ENCODE peak calls at places on chromosomes 6 and 20, in five cellular contexts. T, V, F, N and E are unnamed samples.
A peak's percentile ranks its signal among the peaks of the same experiment; 100 is the strongest.

GRCh38 chr6:162613310-162613709 is 114.3 kb downstream of the PRKN start:
- DNase-seq in T (no peak), V (no peak), N (no peak), F (no peak), E (no peak)

GRCh38 chr6:27902335-27903314 is 9.6 kb downstream of the OR2B2 start:
- DNase-seq in V (peak; percentile 92), T (peak; percentile 85), F (peak; percentile 90), N (peak; percentile 76), E (peak; percentile 80)

GRCh38 chr6:39778581-39779270 is 13.4 kb upstream of the DAAM2 start:
- DNase-seq in F (no peak), N (no peak), T (no peak), V (no peak), E (no peak)

GRCh38 chr20:47304287-47304686 is 52.2 kb downstream of the ZMYND8 start:
- DNase-seq in V (peak; percentile 60), N (no peak), F (peak; percentile 59), T (no peak), E (no peak)

GRCh38 chr20:41499961-41500725 is 118.0 kb downstream of the CHD6 start:
- DNase-seq in F (no peak), N (no peak), T (no peak), V (no peak), E (no peak)

GRCh38 chr20:2750343-2751251 is 49.8 kb downstream of the CPXM1 start:
- DNase-seq in T (peak; percentile 59), N (no peak), V (peak; percentile 71), F (peak; percentile 44), E (peak; percentile 20)

GRCh38 chr6:31430449-31430848 is 27.1 kb downstream of the MICA start:
- DNase-seq in V (no peak), F (no peak), N (no peak), T (no peak), E (no peak)

GRCh38 chr6:72740135-72740534 is 118.3 kb downstream of the KCNQ5 start:
- DNase-seq in T (no peak), F (no peak), N (no peak), V (no peak), E (no peak)

GRCh38 chr6:3769610-3770009 is 18.1 kb upstream of the PXDC1 start:
- DNase-seq in F (peak; percentile 58), V (no peak), N (peak; percentile 41), T (no peak), E (peak; percentile 62)

GRCh38 chr6:160079686-160080043 is 42.0 kb upstream of the SLC22A1 start:
- DNase-seq in V (no peak), T (no peak), F (no peak), N (no peak), E (no peak)

GRCh38 chr6:106530502-106530901 is 98.8 kb downstream of the RTN4IP1 start:
- DNase-seq in F (no peak), V (no peak), T (no peak), N (no peak), E (no peak)

GRCh38 chr6:37806213-37806612 is 13.3 kb upstream of the ZFAND3 start:
- DNase-seq in V (no peak), N (no peak), T (no peak), F (no peak), E (no peak)

GRCh38 chr20:53510704-53511103 is 82.9 kb downstream of the ZNF217 start:
- DNase-seq in N (no peak), F (no peak), T (no peak), V (no peak), E (no peak)

GRCh38 chr20:33984320-33984719 is 9.4 kb upstream of the RALY start:
- DNase-seq in F (no peak), N (no peak), T (no peak), V (no peak), E (no peak)

GRCh38 chr6:48916523-48917050 is 546.5 kb downstream of the MMUT start:
- DNase-seq in F (peak; percentile 92), T (peak; percentile 8), N (peak; percentile 78), V (no peak), E (no peak)

GRCh38 chr20:15967334-15967733 is 605.9 kb downstream of the KIF16B start:
- DNase-seq in F (no peak), T (no peak), V (no peak), N (no peak), E (no peak)

GRCh38 chr6:52087498-52087999 is at the start of gene PKHD1:
- DNase-seq in N (no peak), F (peak; percentile 79), V (peak; percentile 56), T (peak; percentile 55), E (peak; percentile 43)

GRCh38 chr6:158266131-158266530 is 46.1 kb upstream of the TULP4 start:
- DNase-seq in T (no peak), F (peak; percentile 24), N (no peak), V (no peak), E (no peak)

GRCh38 chr20:32019156-32019510 is 8.9 kb downstream of the CCM2L start:
- DNase-seq in T (no peak), N (no peak), V (peak; percentile 72), F (no peak), E (no peak)

GRCh38 chr20:14374191-14374590 is 36.8 kb upstream of the FLRT3 start:
- DNase-seq in V (no peak), F (no peak), T (no peak), N (no peak), E (no peak)

GRCh38 chr6:107105511-107106116 is 9.7 kb downstream of the BEND3 start:
- DNase-seq in N (no peak), T (no peak), F (no peak), V (no peak), E (no peak)

GRCh38 chr6:87806098-87806497 is 104.1 kb upstream of the AKIRIN2 start:
- DNase-seq in F (no peak), N (no peak), V (no peak), T (no peak), E (no peak)

GRCh38 chr6:30555428-30556005 is 772 bp downstream of the GNL1 start:
- DNase-seq in N (no peak), T (no peak), V (peak; percentile 77), F (no peak), E (peak; percentile 23)

DNA sequence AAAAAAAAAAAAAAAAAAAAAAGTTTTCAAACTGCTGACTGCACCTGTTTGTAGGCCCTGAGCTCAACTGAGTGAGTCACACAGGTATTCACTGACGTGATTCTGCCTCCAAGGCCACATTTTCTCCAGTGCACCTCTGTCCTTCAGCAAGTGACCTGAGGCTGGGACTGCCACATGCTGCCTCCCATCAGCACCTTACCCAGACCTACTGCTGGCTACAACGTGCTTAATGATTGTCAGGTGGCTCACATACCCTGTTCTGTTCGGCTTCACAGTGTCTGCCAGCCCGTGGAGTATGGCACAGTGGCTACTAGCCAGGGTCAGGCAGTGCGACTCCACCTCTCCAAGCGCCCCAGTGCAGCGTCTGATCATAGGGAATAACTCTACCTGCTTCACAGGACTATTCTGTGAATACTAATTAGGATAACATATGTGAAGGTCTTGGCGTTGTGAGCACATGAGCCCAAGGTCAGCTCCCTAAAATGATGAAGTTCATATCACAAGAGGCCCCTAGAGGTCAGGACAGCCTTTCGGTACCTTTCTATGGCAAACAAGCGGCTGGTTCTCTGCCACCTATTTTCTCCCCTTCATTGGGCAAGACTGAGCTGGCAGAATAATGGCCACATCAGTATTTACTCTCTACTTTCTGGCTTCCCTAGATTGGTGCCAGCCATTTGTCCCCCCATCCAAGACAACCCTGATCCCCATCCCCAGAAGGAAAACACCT is 28.1 kb downstream of the RIPOR3 start:
- DNase-seq in T (peak; percentile 84), F (peak; percentile 83), V (peak; percentile 84), N (peak; percentile 96), E (peak; percentile 71)
- H3K4me1 ChIP-seq in T (peaks cover 88% of the 10 kb centered on the region), F (peaks cover 44% of the 10 kb centered on the region), V (peaks cover 53% of the 10 kb centered on the region), N (peaks cover 68% of the 10 kb centered on the region), E (peaks cover 4% of the 10 kb centered on the region)

DNA sequence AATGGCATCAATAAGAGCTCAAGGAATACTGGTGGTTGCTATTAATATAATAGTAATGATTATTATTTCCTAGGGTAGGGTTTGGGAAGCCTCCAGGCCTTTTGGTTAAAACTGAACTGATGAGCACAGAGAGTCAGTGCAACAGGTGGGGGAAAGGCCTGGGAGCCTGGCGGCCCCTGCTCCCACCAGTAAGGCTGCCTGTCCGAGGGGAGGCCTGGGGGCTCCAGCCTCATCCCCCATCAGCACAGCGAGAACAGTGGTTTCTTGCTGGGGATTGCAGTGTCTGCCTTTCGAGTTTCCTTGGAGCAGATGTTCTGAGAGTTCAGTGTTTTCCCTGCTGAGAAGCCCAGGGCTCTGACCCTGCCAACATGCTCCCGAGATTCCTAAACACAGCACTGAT is 340.4 kb downstream of the CDH26 start:
- DNase-seq in N (no peak), V (no peak), F (no peak), T (no peak), E (no peak)
- TF ChIP-seq EZH2 in N (no peak), V (no peak), F (no peak), T (no peak), E (no peak)

GRCh38 chr6:96926425-96926824 is 1.9 kb downstream of the KLHL32 start:
- DNase-seq in T (no peak), V (no peak), F (no peak), N (no peak), E (no peak)
- H3K4me2 ChIP-seq in T (no peak overlapping the region), V (no peak overlapping the region), F (no peak overlapping the region), N (no peak overlapping the region), E (no peak overlapping the region)

GRCh38 chr6:44411141-44411540 is 23.6 kb downstream of the CDC5L start:
- DNase-seq in T (no peak), N (no peak), V (no peak), F (no peak), E (no peak)
- H3K4me1 ChIP-seq in T (peaks cover 6% of the 10 kb centered on the region), N (peaks cover 11% of the 10 kb centered on the region), V (no peaks in the 10 kb centered on the region), F (peaks cover 14% of the 10 kb centered on the region), E (peaks cover 2% of the 10 kb centered on the region)

DNA sequence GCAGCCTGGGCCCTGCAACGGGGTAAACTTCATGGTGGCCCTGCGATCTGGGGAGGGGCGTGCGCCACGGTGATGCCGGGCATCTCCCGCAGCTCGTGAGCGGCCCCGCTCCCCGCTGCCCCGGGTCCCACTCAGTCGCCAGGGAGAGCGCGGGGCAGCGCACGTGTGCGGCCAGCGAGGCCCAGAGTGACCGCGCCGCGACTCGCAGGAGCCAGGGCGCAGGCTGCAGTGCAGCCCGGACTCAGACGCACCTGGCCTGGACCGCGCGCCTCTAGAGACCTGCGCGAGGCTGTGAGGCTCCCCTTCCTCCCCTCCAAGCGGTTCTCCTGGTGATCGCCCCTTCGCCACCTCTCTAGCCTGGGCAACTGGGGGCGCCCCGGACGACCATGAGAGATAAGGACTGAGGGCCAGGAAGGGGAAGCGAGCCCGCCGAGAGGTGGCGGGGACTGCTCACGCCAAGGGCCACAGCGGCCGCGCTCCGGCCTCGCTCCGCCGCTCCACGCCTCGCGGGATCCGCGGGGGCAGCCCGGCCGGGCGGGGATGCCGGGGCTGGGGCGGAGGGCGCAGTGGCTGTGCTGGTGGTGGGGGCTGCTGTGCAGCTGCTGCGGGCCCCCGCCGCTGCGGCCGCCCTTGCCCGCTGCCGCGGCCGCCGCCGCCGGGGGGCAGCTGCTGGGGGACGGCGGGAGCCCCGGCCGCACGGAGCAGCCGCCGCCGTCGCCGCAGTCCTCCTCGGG is 684 bp downstream of the BMP6 start:
- DNase-seq in T (no peak), V (peak; percentile 14), F (peak; percentile 19), N (no peak), E (peak; percentile 29)
- TF ChIP-seq EZH2 in T (no peak), V (no peak), F (peak; percentile 64), N (no peak), E (peak; percentile 53)

GRCh38 chr6:5679696-5680494 is 326.8 kb downstream of the NRN1 start:
- DNase-seq in F (no peak), V (no peak), N (no peak), T (no peak), E (no peak)
- H3K4me2 ChIP-seq in F (no peak overlapping the region), V (no peak overlapping the region), N (no peak overlapping the region), T (no peak overlapping the region), E (no peak overlapping the region)